ENCODE peak calls at places on chromosome 16, in five cellular contexts. N, T, Q, R and E are unnamed samples.

GRCh38 chr16:8675183-8676159 is 1.1 kb downstream of the ABAT start:
- DNase-seq in T (no peak), N (no peak), Q (peak), R (no peak), E (no peak)

GRCh38 chr16:27465483-27465879 is 63.5 kb downstream of the IL21R start:
- DNase-seq in N (no peak), R (no peak), T (no peak), Q (no peak), E (no peak)

GRCh38 chr16:70444249-70445063 is 5.6 kb upstream of the ST3GAL2 start:
- DNase-seq in N (no peak), R (no peak), T (peak), Q (no peak), E (no peak)

GRCh38 chr16:17211797-17212196 is 259.0 kb downstream of the XYLT1 start:
- DNase-seq in N (no peak), Q (peak), T (no peak), R (peak), E (no peak)

GRCh38 chr16:89115216-89115949 is 21.7 kb downstream of the ACSF3 start:
- DNase-seq in Q (no peak), T (peak), N (peak), R (no peak), E (peak)

GRCh38 chr16:8663192-8664089 is 11.0 kb upstream of the ABAT start:
- DNase-seq in N (no peak), T (no peak), Q (no peak), R (no peak), E (no peak)

GRCh38 chr16:84610385-84610784 is 7.5 kb downstream of the COTL1 start:
- DNase-seq in R (peak), T (no peak), Q (no peak), N (no peak), E (no peak)

GRCh38 chr16:1494129-1494640 is 1.0 kb downstream of the TELO2 start:
- DNase-seq in N (no peak), R (peak), Q (peak), T (peak), E (no peak)

GRCh38 chr16:86814256-86814655 is 235.9 kb downstream of the FOXL1 start:
- DNase-seq in Q (no peak), N (no peak), T (no peak), R (no peak), E (no peak)

GRCh38 chr16:35207059-35207999 is 1747.9 kb downstream of the TP53TG3F start:
- DNase-seq in T (no peak), Q (peak), R (no peak), N (no peak), E (peak)

GRCh38 chr16:72426416-72426815 is 254.5 kb upstream of the PMFBP1 start:
- DNase-seq in Q (no peak), R (no peak), T (no peak), N (no peak), E (no peak)

GRCh38 chr16:17312100-17312732 is 158.5 kb downstream of the XYLT1 start:
- DNase-seq in T (peak), N (no peak), R (no peak), Q (no peak), E (no peak)

GRCh38 chr16:5010576-5011329 is 23.0 kb downstream of the NAGPA start:
- DNase-seq in R (no peak), Q (no peak), T (no peak), N (no peak), E (no peak)

GRCh38 chr16:73339821-73340220 is 291.9 kb upstream of the ZFHX3 start:
- DNase-seq in T (no peak), R (no peak), Q (no peak), N (no peak), E (no peak)

GRCh38 chr16:67456383-67457140 is 24.4 kb downstream of the ATP6V0D1 start:
- DNase-seq in R (peak), T (peak), N (no peak), Q (peak), E (no peak)

GRCh38 chr16:66588981-66589713 is 9.9 kb downstream of the CMTM2 start:
- DNase-seq in T (peak), R (peak), Q (no peak), N (no peak), E (no peak)

GRCh38 chr16:11409398-11409797 is 64.1 kb downstream of the RMI2 start:
- DNase-seq in Q (no peak), R (no peak), T (no peak), N (no peak), E (no peak)

GRCh38 chr16:27067138-27067537 is 411 bp downstream of the C16orf82 start:
- DNase-seq in T (no peak), R (no peak), Q (peak), N (no peak), E (no peak)

GRCh38 chr16:27748868-27749546 is 199.1 kb downstream of the KATNIP start:
- DNase-seq in Q (no peak), T (peak), R (peak), N (no peak), E (no peak)

GRCh38 chr16:3863587-3863986 is 16.9 kb downstream of the CREBBP start:
- DNase-seq in N (no peak), Q (no peak), R (no peak), T (no peak), E (no peak)

GRCh38 chr16:74721716-74722115 is 21.1 kb upstream of the MLKL start:
- DNase-seq in Q (no peak), T (no peak), N (no peak), R (no peak), E (no peak)

DNA sequence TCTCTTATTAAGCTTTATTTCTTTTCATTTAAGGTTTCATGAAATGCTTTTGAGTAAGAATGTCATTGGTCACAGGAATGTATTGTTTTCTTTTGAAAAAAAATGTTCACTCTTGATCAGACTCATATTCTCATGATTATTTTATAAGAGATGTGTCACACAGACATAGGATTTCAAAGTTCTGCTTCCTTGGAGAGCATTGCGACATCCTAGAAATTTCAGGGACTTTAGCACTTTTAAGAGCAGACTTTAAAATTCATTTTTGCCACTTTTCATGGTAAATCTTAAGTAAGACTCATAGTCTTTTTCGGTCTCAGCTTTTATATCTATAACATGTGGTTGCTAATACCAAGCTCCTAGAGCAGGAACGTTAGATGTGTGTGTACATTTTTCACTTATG is 314.7 kb downstream of the CDH8 start:
- DNase-seq in Q (no peak), T (no peak), N (no peak), R (no peak), E (no peak)
- TF ChIP-seq EP300 in Q (no peak), T (no peak), N (no peak), R (no peak), E (no peak)

DNA sequence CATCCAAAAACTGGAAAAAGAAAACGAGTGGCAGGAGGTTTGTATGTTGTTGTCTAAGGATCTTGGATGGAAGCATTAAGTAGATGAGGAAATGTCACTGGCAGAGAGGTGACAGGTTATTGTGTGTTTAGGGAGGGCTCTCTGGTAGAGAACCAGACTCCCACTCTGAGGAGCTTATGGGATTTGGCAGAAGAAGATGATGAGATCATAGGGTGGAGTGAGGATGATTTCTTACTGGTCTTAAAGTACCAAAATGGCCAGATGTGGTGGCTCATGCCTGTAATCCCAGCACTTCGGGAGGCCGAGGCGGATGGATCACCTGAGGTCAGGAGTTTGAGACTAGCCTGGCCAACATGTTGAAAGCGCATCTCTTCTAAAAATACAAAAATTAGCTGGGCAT is 9.0 kb downstream of the WWOX start:
- DNase-seq in T (no peak), Q (no peak), N (no peak), R (no peak), E (no peak)
- TF ChIP-seq EP300 in T (no peak), Q (no peak), N (no peak), R (no peak), E (no peak)

DNA sequence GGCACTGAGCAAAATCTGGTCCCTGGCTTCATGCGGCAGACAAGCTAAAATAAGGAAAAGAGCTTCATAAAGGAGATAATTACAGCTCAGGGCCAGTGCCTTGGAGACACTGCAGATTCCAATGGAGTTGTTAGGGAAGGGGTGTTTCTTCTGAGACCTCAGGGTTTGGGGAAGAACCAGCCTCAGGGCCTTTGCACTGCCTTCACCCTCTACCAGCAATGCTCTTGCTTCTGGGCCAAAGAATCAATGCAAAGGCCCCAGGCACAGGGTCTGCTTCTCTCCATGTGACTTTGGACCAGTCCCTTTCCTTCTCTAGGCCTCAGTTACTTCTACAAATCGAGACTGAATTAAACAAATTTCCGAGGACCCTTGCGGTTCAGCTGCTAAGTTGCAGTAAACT is 36.2 kb upstream of the GAN start:
- DNase-seq in Q (no peak), N (no peak), R (no peak), T (no peak), E (no peak)
- TF ChIP-seq EP300 in Q (no peak), N (no peak), R (no peak), T (no peak), E (no peak)

DNA sequence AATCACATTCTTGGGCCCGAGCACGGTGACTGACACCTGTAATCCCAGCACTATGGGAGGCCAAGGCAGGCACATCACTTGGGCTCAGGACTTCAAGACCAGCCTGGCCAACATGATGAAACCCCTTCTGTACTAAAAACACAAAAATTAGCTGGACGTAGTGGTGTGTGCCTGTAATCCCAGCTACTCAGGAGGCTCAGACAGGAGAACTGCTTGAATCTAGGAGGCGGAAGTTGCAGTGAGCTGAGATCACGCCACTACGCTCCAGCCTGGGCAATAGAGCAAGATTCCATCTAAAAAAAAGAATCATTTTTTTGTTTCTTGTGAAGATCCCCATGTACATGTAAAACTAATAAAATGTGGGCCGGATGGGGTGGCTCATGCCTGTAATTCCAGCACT is 53.1 kb upstream of the ATF7IP2 start:
- DNase-seq in T (no peak), Q (no peak), N (no peak), R (no peak), E (no peak)
- TF ChIP-seq EP300 in T (no peak), Q (no peak), N (no peak), R (no peak), E (no peak)

DNA sequence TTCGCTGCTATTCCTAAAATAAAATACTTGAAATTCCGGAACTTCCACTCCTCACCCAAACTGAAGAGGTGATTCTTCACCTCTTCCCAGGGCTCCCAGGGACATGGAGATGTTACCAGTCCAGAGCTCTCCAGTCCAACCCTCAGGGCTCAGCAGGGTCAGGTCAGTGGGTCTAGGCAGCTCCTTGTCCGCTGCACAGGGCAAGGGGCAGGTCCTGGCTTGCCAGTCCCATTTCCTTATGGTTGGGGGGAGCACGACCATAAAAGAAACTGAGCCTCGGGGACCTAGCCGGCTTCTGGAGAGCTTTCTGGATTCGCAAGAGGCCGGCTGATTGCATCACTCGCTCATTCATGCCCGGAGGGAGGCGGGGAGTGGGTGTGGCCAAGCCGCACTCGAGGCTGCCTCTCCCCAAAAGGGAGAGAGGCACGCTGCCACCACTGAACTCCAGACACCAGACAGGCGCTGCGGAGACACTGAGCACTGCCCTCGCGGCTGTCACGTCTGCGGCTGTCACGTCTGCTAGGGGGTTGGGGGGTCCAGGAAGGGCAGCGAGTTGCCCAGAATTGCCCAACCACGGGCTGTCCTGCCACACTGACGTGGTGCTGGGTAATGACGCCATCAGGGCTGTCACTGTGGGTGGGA is 15.8 kb downstream of the SLC7A5 start:
- DNase-seq in R (peak), N (peak), T (peak), Q (peak), E (peak)
- TF ChIP-seq EP300 in R (peak), N (peak), T (peak), Q (peak), E (peak)

GRCh38 chr16:2795714-2796143 is 2.5 kb upstream of the PRSS41 start:
- DNase-seq in R (no peak), N (no peak), Q (no peak), T (peak), E (no peak)
- TF ChIP-seq EP300 in R (no peak), N (no peak), Q (no peak), T (no peak), E (no peak)

DNA sequence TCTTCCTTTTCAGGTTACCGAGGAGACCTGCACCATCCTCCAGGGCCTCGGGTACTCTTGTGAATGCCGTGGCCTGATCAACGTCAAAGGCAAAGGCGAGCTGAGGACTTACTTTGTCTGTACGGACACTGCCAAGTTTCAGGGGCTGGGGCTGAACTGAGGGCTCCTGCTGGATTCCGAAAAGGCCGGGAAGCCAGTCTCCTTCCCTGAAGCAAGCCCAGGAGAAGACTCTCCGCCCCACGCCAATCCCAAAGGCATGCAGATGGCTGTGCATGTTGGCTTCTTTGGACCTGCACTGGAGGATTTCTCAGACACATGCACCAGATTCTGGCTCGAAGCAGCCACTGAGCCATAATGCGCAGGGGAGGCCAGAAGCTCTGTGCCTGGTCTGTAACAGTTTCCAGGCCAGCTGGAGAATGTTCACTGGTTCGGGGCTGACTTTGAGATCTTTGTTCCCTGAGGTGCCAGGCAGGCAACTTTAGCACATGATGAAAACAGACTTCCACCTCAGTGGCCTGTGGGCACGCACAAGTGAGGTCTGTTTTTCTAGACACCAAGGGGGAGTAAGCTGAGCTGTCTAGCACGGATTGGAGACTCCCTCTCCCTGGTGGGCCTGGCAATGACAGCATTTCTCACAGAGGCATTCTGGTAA is 49.1 kb downstream of the ADCY7 start:
- DNase-seq in R (no peak), N (no peak), Q (peak), T (peak), E (peak)
- TF ChIP-seq EP300 in R (no peak), N (no peak), Q (peak), T (no peak), E (no peak)

GRCh38 chr16:21075252-21075651 is 75.4 kb downstream of the DNAH3 start:
- DNase-seq in N (no peak), Q (no peak), R (no peak), T (no peak), E (no peak)
- TF ChIP-seq EP300 in N (no peak), Q (no peak), R (no peak), T (no peak), E (no peak)

GRCh38 chr16:58500329-58501241 is 642 bp downstream of the NDRG4 start:
- DNase-seq in N (no peak), T (no peak), R (no peak), Q (peak), E (no peak)

GRCh38 chr16:58503166-58503862 is 3.4 kb downstream of the NDRG4 start:
- DNase-seq in Q (no peak), R (no peak), N (no peak), T (no peak), E (no peak)

GRCh38 chr16:58502217-58502921 is 2.4 kb downstream of the NDRG4 start:
- DNase-seq in R (no peak), T (no peak), Q (no peak), N (no peak), E (no peak)

GRCh38 chr16:58499615-58500328 is at the start of gene NDRG4:
- DNase-seq in T (peak), N (no peak), Q (peak), R (peak), E (no peak)

DNA sequence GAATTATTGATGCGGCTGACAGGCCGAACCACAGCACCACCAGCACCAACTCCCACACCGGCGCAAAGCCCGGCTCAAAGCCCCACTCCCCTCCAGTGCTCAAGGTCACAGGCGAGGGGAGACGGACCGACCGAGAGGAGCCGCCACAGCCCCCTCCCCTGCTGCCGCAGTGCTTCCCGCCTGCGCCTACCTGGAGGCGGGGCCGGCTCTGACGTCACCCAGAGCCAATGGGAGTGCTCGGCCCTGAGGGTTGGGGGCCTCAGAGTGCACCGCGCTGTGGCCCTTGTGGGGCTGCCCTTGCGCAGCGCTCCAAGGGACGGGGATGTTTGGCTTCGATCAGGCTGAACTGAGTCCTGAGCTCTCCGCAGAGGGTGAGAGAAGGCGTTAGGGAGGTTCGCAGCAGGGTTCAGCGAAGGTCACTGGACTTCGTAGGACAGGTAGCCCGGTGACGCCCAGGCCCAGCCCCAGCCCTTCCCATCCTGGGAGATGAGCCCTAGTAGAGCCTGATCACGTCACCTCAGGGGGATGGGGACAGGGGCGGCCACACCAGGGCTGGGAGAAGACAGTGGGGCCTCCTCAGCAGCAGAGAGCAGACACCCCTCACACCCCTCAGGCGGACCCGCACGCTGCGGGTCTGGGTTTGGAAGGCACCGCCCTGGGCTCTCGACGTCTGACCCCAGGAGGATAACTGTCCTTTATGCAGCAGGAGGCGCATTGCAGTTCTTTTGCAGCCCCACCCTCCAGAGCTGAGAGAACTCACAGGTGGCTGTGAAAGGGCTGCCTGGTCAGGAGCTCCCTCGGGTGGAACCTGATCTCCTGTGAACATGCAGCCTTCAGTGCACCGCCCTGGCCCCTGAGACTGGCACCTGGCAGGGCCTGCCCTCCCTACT is 1.5 kb downstream of the NDRG4 start:
- DNase-seq in R (no peak), Q (peak), T (peak), N (no peak), E (no peak)
- TF ChIP-seq EP300 in R (no peak), Q (no peak), T (no peak), N (no peak), E (no peak)

GRCh38 chr16:57285379-57285778 is 907 bp upstream of the PLLP start:
- DNase-seq in R (no peak), N (no peak), Q (no peak), T (no peak), E (no peak)

GRCh38 chr16:57283214-57283955 is 1.1 kb downstream of the PLLP start:
- DNase-seq in T (no peak), Q (no peak), R (no peak), N (no peak), E (no peak)

GRCh38 chr16:57284206-57284951 is at the start of gene PLLP:
- DNase-seq in Q (peak), R (peak), T (peak), N (no peak), E (no peak)

GRCh38 chr16:57283956-57284205 is 591 bp downstream of the PLLP start:
- DNase-seq in Q (no peak), T (no peak), N (no peak), R (no peak), E (no peak)

GRCh38 chr16:57284952-57285263 is 436 bp upstream of the PLLP start:
- DNase-seq in Q (no peak), T (no peak), N (no peak), R (no peak), E (no peak)
- TF ChIP-seq EP300 in Q (no peak), T (no peak), N (no peak), R (no peak), E (no peak)